ENCODE peak calls at places on chromosome 18, in seven cellular contexts. Z is HTR-8/SVneo; X is Daoy; R is stimulated activated CD4-positive, alpha-beta T cell treated with anti-CD3 and anti-CD28 coated beads, Interleukin-2, amount 100 ng/mL, for 4 hours; I is NCI-H1105; O is activated naive CD4-positive, alpha-beta T cell treated with anti-CD3 and anti-CD28 coated beads, Interleukin-2, amount 10 ng/mL, durations not matched to agents 7 days and 5 days; A is AG08395. S is an unnamed sample.

GRCh38 chr18:44778788-44779187 is 98.1 kb downstream of the SETBP1 start:
- DNase-seq in Z (no peak), O (no peak), I (no peak), A (no peak), X (no peak), R (no peak), S (no peak)

GRCh38 chr18:31970617-31971016 is 27.7 kb upstream of the TRAPPC8 start:
- DNase-seq in Z (no peak), X (no peak), O (no peak), I (no peak), A (no peak), R (no peak), S (no peak)

GRCh38 chr18:40662898-40663437 is 1292.1 kb upstream of the PIK3C3 start:
- DNase-seq in O (no peak), I (no peak), A (no peak), Z (no peak), R (no peak), X (no peak), S (no peak)

GRCh38 chr18:48872234-48873145 is 78.3 kb downstream of the SMAD7 start:
- DNase-seq in Z (no peak), O (no peak), A (peak), R (no peak), I (no peak), X (peak), S (peak)

GRCh38 chr18:54852780-54853675 is 24.8 kb downstream of the RAB27B start:
- DNase-seq in O (no peak), I (no peak), R (no peak), A (no peak), X (no peak), Z (no peak), S (no peak)

GRCh38 chr18:79401494-79402208 is 5.9 kb downstream of the NFATC1 start:
- DNase-seq in A (no peak), I (no peak), X (no peak), Z (no peak), O (no peak), R (no peak), S (no peak)

GRCh38 chr18:76619342-76620315 is 124.6 kb upstream of the ZNF516 start:
- DNase-seq in A (peak), O (no peak), X (peak), Z (no peak), R (no peak), I (peak), S (no peak)

GRCh38 chr18:12827588-12827987 is 56.4 kb downstream of the PTPN2 start:
- DNase-seq in A (no peak), Z (no peak), O (no peak), R (no peak), X (no peak), I (no peak), S (no peak)

GRCh38 chr18:50096766-50097435 is 98.0 kb downstream of the MYO5B start:
- DNase-seq in Z (no peak), X (no peak), I (no peak), R (no peak), O (no peak), A (no peak), S (no peak)

GRCh38 chr18:61282926-61283325 is 50.3 kb upstream of the CDH20 start:
- DNase-seq in I (no peak), R (no peak), Z (no peak), O (no peak), A (no peak), X (no peak), S (no peak)

GRCh38 chr18:70627100-70627802 is 338.4 kb downstream of the SOCS6 start:
- DNase-seq in O (no peak), Z (no peak), X (no peak), A (no peak), R (no peak), I (no peak), S (no peak)

GRCh38 chr18:74412106-74412880 is 44.8 kb downstream of the DIPK1C start:
- DNase-seq in A (no peak), X (no peak), Z (no peak), I (no peak), O (no peak), R (no peak), S (no peak)

GRCh38 chr18:32919799-32920198 is 147.0 kb upstream of the KLHL14 start:
- DNase-seq in R (no peak), I (peak), Z (no peak), O (no peak), X (peak), A (peak), S (no peak)

GRCh38 chr18:22173221-22173927 is 4.0 kb downstream of the GATA6 start:
- DNase-seq in A (no peak), R (no peak), I (no peak), X (no peak), Z (no peak), O (no peak), S (no peak)

GRCh38 chr18:75276813-75277628 is 66.4 kb downstream of the TSHZ1 start:
- DNase-seq in A (peak), X (peak), R (no peak), O (no peak), Z (no peak), I (no peak), S (peak)

GRCh38 chr18:41731887-41732286 is 223.1 kb upstream of the PIK3C3 start:
- DNase-seq in X (no peak), I (no peak), R (no peak), O (no peak), Z (peak), A (no peak), S (no peak)

GRCh38 chr18:74402806-74403433 is 54.2 kb downstream of the DIPK1C start:
- DNase-seq in I (no peak), X (no peak), R (no peak), A (no peak), Z (no peak), O (no peak), S (no peak)

GRCh38 chr18:9648431-9649163 is 34.2 kb upstream of the PPP4R1 start:
- DNase-seq in A (no peak), O (no peak), I (no peak), Z (no peak), X (no peak), R (no peak), S (no peak)

GRCh38 chr18:79634186-79634585 is 45.4 kb upstream of the CTDP1 start:
- DNase-seq in Z (no peak), A (no peak), X (no peak), O (no peak), I (no peak), R (no peak), S (no peak)

GRCh38 chr18:46264255-46264654 is 160.1 kb downstream of the HAUS1 start:
- DNase-seq in I (no peak), R (no peak), O (no peak), A (no peak), X (no peak), Z (no peak), S (no peak)

GRCh38 chr18:34709631-34710429 is at the start of gene DTNA:
- DNase-seq in R (no peak), Z (no peak), A (peak), I (peak), O (no peak), X (peak), S (peak)

GRCh38 chr18:74278983-74279382 is 12.8 kb downstream of the CYB5A start:
- DNase-seq in I (no peak), X (no peak), Z (no peak), R (no peak), A (no peak), O (no peak), S (no peak)

GRCh38 chr18:57561728-57562423 is 24.6 kb downstream of the FECH start:
- DNase-seq in A (peak), X (peak), R (no peak), I (peak), O (no peak), Z (peak), S (peak)

GRCh38 chr18:58609536-58609993 is 19.3 kb downstream of the ALPK2 start:
- DNase-seq in I (no peak), X (no peak), A (no peak), O (no peak), Z (no peak), R (no peak), S (no peak)